ENCODE peak calls at places on chromosomes 6 and 20, in five cellular contexts. M is T-helper 17 cell; U is NCI-H2029; Q is stimulated activated naive CD8-positive, alpha-beta T cell treated with anti-CD3 and anti-CD28 coated beads, Interleukin-15, amount 100 ng/mL, for 72 hours; J is RPMI8226. F is an unnamed sample.

GRCh38 chr6:106715922-106716321 is 86.5 kb downstream of the QRSL1 start:
- DNase-seq in Q (no peak), U (no peak), J (no peak), M (no peak), F (no peak)

GRCh38 chr20:41098703-41099250 is 38.6 kb upstream of the PLCG1 start:
- DNase-seq in M (no peak), Q (no peak), U (no peak), J (no peak), F (no peak)

GRCh38 chr6:39224523-39225182 is 4.6 kb downstream of the KCNK5 start:
- DNase-seq in Q (no peak), M (no peak), U (no peak), J (no peak), F (no peak)

GRCh38 chr20:46174469-46175126 is 56.5 kb downstream of the CD40 start:
- DNase-seq in Q (peak), U (peak), M (peak), J (peak), F (no peak)

GRCh38 chr6:167665698-167666380 is 160.9 kb upstream of the AFDN start:
- DNase-seq in Q (no peak), J (no peak), U (no peak), M (no peak), F (no peak)

GRCh38 chr6:37299990-37300389 is 42.0 kb upstream of the TMEM217 start:
- DNase-seq in Q (no peak), M (no peak), J (no peak), U (no peak), F (no peak)

GRCh38 chr6:95087394-95088097 is 489.8 kb upstream of the MANEA start:
- DNase-seq in U (peak), M (no peak), Q (no peak), J (peak), F (no peak)

GRCh38 chr20:62794007-62794724 is 2.1 kb upstream of the MRGBP start:
- DNase-seq in Q (peak), J (peak), U (peak), M (peak), F (peak)

GRCh38 chr6:33746651-33747100 is at the start of gene IP6K3:
- DNase-seq in U (no peak), Q (no peak), J (no peak), M (no peak), F (peak)

GRCh38 chr6:14466278-14466677 is 348.7 kb downstream of the CD83 start:
- DNase-seq in Q (no peak), J (no peak), U (no peak), M (no peak), F (no peak)

GRCh38 chr6:48136856-48137255 is 25.9 kb upstream of the PTCHD4 start:
- DNase-seq in J (no peak), U (no peak), Q (no peak), M (no peak), F (no peak)

GRCh38 chr6:34146801-34147592 is 1.1 kb upstream of the GRM4 start:
- DNase-seq in M (no peak), Q (no peak), J (no peak), U (peak), F (no peak)

GRCh38 chr6:170018422-170019258 is 267.2 kb downstream of the ERMARD start:
- DNase-seq in J (no peak), U (no peak), M (no peak), Q (no peak), F (no peak)

GRCh38 chr6:111604259-111605099 is 1.2 kb downstream of the TRAF3IP2 start:
- DNase-seq in M (no peak), Q (no peak), J (no peak), U (no peak), F (no peak)

GRCh38 chr6:116278853-116279231 is 888 bp downstream of the TSPYL1 start:
- DNase-seq in J (no peak), Q (peak), U (peak), M (no peak), F (no peak)

GRCh38 chr20:2131366-2131765 is 29.7 kb downstream of the STK35 start:
- DNase-seq in Q (no peak), J (no peak), M (no peak), U (no peak), F (no peak)

GRCh38 chr6:53347250-53347920 is 1.4 kb downstream of the ELOVL5 start:
- DNase-seq in Q (peak), J (peak), M (no peak), U (peak), F (no peak)

GRCh38 chr6:40359808-40360207 is 227.4 kb downstream of the LRFN2 start:
- DNase-seq in J (no peak), U (peak), Q (no peak), M (no peak), F (no peak)

GRCh38 chr6:6384520-6384919 is 64.1 kb upstream of the F13A1 start:
- DNase-seq in J (peak), Q (no peak), U (no peak), M (no peak), F (no peak)

GRCh38 chr6:166430269-166430668 is 47.5 kb upstream of the MPC1 start:
- DNase-seq in Q (no peak), M (no peak), U (no peak), J (no peak), F (no peak)

GRCh38 chr20:32681175-32682084 is 7.7 kb upstream of the C20orf203 start:
- DNase-seq in J (peak), U (peak), M (no peak), Q (peak), F (peak)

GRCh38 chr20:9218412-9219001 is 149.6 kb downstream of the PLCB4 start:
- DNase-seq in M (no peak), J (no peak), U (no peak), Q (no peak), F (no peak)

GRCh38 chr6:145374566-145374965 is 360.8 kb downstream of the EPM2A start:
- DNase-seq in Q (no peak), U (no peak), J (no peak), M (no peak), F (no peak)

GRCh38 chr6:38427492-38428210 is 212.1 kb downstream of the BTBD9 start:
- DNase-seq in U (no peak), M (no peak), Q (no peak), J (no peak), F (no peak)

GRCh38 chr6:34238507-34239239 is 2.0 kb downstream of the HMGA1 start:
- DNase-seq in J (peak), Q (no peak), M (no peak), U (no peak), F (no peak)

GRCh38 chr6:131931063-131931745 is 20.0 kb downstream of the CCN2 start:
- DNase-seq in M (no peak), U (no peak), J (no peak), Q (no peak), F (no peak)

GRCh38 chr20:19692100-19692499 is 66.0 kb upstream of the RIN2 start:
- DNase-seq in J (no peak), U (no peak), Q (no peak), M (no peak), F (no peak)